ENCODE peak calls at places on chromosomes 6 and 20, in seven cellular contexts. One of them, this sample, is unnamed.

GRCh38 chr20:38601216-38602184 is at the start of gene ARHGAP40:
- DNase-seq in HL-60: no peak
- DNase-seq in fibroblast of lung: peak
- DNase-seq in adrenal gland: no peak
- DNase-seq in brain microvascular endothelial cell: no peak
- DNase-seq in WERI-Rb-1: peak
- DNase-seq in CD4-positive, alpha-beta T cell: no peak
- DNase-seq in this sample: peak

GRCh38 chr20:18314786-18315406 is 26.6 kb downstream of the ZNF133 start:
- DNase-seq in HL-60: no peak
- DNase-seq in fibroblast of lung: peak
- DNase-seq in adrenal gland: no peak
- DNase-seq in brain microvascular endothelial cell: peak
- DNase-seq in WERI-Rb-1: no peak
- DNase-seq in CD4-positive, alpha-beta T cell: no peak
- DNase-seq in this sample: no peak

GRCh38 chr20:13105864-13106457 is 97.2 kb downstream of the SPTLC3 start:
- DNase-seq in HL-60: no peak
- DNase-seq in fibroblast of lung: peak
- DNase-seq in adrenal gland: peak
- DNase-seq in brain microvascular endothelial cell: peak
- DNase-seq in WERI-Rb-1: no peak
- DNase-seq in CD4-positive, alpha-beta T cell: no peak
- DNase-seq in this sample: no peak

GRCh38 chr6:43869792-43870659 is 100.0 kb downstream of the VEGFA start:
- DNase-seq in HL-60: no peak
- DNase-seq in fibroblast of lung: no peak
- DNase-seq in adrenal gland: no peak
- DNase-seq in brain microvascular endothelial cell: no peak
- DNase-seq in WERI-Rb-1: no peak
- DNase-seq in CD4-positive, alpha-beta T cell: no peak
- DNase-seq in this sample: no peak

GRCh38 chr6:125802943-125803377 is 12.2 kb downstream of the NCOA7 start:
- DNase-seq in HL-60: no peak
- DNase-seq in fibroblast of lung: peak
- DNase-seq in adrenal gland: no peak
- DNase-seq in brain microvascular endothelial cell: peak
- DNase-seq in WERI-Rb-1: no peak
- DNase-seq in CD4-positive, alpha-beta T cell: no peak
- DNase-seq in this sample: no peak

GRCh38 chr6:3278691-3279090 is 19.9 kb downstream of the PSMG4 start:
- DNase-seq in HL-60: no peak
- DNase-seq in fibroblast of lung: no peak
- DNase-seq in adrenal gland: no peak
- DNase-seq in brain microvascular endothelial cell: no peak
- DNase-seq in WERI-Rb-1: peak
- DNase-seq in CD4-positive, alpha-beta T cell: peak
- DNase-seq in this sample: no peak

GRCh38 chr20:16551601-16552419 is 21.4 kb downstream of the KIF16B start:
- DNase-seq in HL-60: no peak
- DNase-seq in fibroblast of lung: no peak
- DNase-seq in adrenal gland: peak
- DNase-seq in brain microvascular endothelial cell: no peak
- DNase-seq in WERI-Rb-1: no peak
- DNase-seq in CD4-positive, alpha-beta T cell: no peak
- DNase-seq in this sample: no peak

GRCh38 chr20:22931653-22932052 is 103.5 kb upstream of the SSTR4 start:
- DNase-seq in HL-60: no peak
- DNase-seq in fibroblast of lung: no peak
- DNase-seq in adrenal gland: no peak
- DNase-seq in brain microvascular endothelial cell: no peak
- DNase-seq in WERI-Rb-1: no peak
- DNase-seq in CD4-positive, alpha-beta T cell: no peak
- DNase-seq in this sample: no peak

GRCh38 chr6:195861-196360 is 96.4 kb upstream of the DUSP22 start:
- DNase-seq in HL-60: no peak
- DNase-seq in fibroblast of lung: peak
- DNase-seq in adrenal gland: peak
- DNase-seq in brain microvascular endothelial cell: no peak
- DNase-seq in WERI-Rb-1: no peak
- DNase-seq in CD4-positive, alpha-beta T cell: no peak
- DNase-seq in this sample: no peak

DNA sequence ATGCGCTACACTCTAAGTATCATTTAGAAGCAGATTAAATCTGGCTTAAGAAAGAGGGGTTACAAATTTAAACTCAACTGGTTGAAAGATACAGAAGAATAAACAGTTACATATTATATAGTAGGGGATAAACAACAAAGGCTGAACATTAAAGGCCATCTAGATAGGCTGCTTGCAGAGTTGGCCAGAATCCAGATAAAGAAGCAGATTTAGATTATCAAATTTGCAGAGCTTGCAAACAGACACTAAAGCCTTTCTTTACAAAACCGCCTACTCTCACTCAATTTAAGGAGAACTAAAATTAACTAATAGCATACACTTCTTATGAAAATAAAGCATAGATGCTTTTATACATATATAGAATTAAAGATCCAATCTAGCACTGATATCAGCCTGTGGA is 93.1 kb downstream of the SESN1 start:
- DNase-seq in HL-60: no peak
- DNase-seq in fibroblast of lung: no peak
- DNase-seq in adrenal gland: peak
- DNase-seq in brain microvascular endothelial cell: no peak
- DNase-seq in WERI-Rb-1: no peak
- DNase-seq in CD4-positive, alpha-beta T cell: no peak
- DNase-seq in this sample: no peak
- H3K27ac ChIP-seq in HL-60: no peak
- H3K27ac ChIP-seq in fibroblast of lung: no peak
- H3K27ac ChIP-seq in adrenal gland: peak
- H3K27ac ChIP-seq in brain microvascular endothelial cell: no peak
- H3K27ac ChIP-seq in WERI-Rb-1: no peak
- H3K27ac ChIP-seq in CD4-positive, alpha-beta T cell: no peak
- H3K27ac ChIP-seq in this sample: no peak

GRCh38 chr20:31704225-31705119 is 18.2 kb downstream of the BCL2L1 start:
- DNase-seq in HL-60: no peak
- DNase-seq in fibroblast of lung: peak
- DNase-seq in adrenal gland: no peak
- DNase-seq in brain microvascular endothelial cell: peak
- DNase-seq in WERI-Rb-1: no peak
- DNase-seq in CD4-positive, alpha-beta T cell: no peak
- DNase-seq in this sample: no peak

GRCh38 chr20:31707258-31707615 is 15.4 kb downstream of the BCL2L1 start:
- DNase-seq in HL-60: no peak
- DNase-seq in fibroblast of lung: no peak
- DNase-seq in adrenal gland: no peak
- DNase-seq in brain microvascular endothelial cell: no peak
- DNase-seq in WERI-Rb-1: no peak
- DNase-seq in CD4-positive, alpha-beta T cell: no peak
- DNase-seq in this sample: no peak

GRCh38 chr20:31706607-31707257 is 15.9 kb downstream of the BCL2L1 start:
- DNase-seq in HL-60: peak
- DNase-seq in fibroblast of lung: no peak
- DNase-seq in adrenal gland: peak
- DNase-seq in brain microvascular endothelial cell: no peak
- DNase-seq in WERI-Rb-1: no peak
- DNase-seq in CD4-positive, alpha-beta T cell: no peak
- DNase-seq in this sample: no peak

GRCh38 chr20:31705191-31705590 is 17.5 kb downstream of the BCL2L1 start:
- DNase-seq in HL-60: no peak
- DNase-seq in fibroblast of lung: no peak
- DNase-seq in adrenal gland: no peak
- DNase-seq in brain microvascular endothelial cell: no peak
- DNase-seq in WERI-Rb-1: no peak
- DNase-seq in CD4-positive, alpha-beta T cell: no peak
- DNase-seq in this sample: no peak

DNA sequence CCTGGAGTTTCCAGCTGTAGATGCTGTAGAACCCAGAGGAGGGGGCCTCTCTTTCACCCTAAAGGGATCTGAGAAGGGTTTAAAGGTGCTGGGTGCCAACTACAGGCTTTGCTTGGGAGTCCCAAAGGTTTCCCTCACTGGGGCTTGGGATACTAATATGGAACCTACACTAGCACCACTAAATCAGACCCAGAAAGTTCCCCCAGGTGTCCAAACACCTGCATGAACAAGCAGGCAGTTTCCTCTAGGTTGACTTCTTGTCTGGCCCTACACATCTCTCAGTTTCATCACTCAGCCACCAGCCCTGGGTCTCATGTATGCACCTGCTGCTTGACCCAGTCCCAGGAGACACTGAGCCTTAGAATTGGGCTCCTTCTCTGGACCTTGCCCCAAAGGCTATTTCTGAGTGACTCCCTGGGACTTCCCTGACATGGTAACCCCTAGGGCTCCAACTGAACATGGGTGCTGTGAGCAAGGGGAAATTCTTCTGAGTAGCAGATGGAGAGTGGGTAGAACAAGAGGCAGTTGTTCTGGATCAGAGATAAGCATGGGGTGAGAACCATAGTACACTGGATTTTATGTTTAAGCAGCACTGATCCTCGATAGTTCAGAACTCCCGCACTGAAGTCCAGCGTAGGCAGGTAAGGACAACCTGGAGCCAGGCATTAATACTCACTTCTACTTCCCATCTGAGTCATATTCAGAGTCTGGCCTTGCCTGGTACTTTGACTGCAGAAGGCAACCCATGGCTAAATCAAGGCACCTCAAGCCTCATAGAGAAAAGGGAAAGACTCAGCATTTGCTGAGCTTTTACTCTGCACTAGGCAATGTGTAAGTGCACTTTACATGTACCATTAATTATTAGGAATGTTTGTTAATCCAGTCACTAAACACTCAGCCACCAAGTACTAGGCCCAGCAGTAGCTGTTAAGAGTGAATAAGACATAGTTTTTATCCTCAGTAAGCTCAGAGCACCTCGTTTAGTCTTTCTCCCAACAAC is 16.8 kb downstream of the BCL2L1 start:
- DNase-seq in HL-60: no peak
- DNase-seq in fibroblast of lung: no peak
- DNase-seq in adrenal gland: no peak
- DNase-seq in brain microvascular endothelial cell: no peak
- DNase-seq in WERI-Rb-1: no peak
- DNase-seq in CD4-positive, alpha-beta T cell: no peak
- DNase-seq in this sample: no peak
- H3K27ac ChIP-seq in HL-60: peak
- H3K27ac ChIP-seq in fibroblast of lung: no peak
- H3K27ac ChIP-seq in adrenal gland: no peak
- H3K27ac ChIP-seq in brain microvascular endothelial cell: no peak
- H3K27ac ChIP-seq in WERI-Rb-1: no peak
- H3K27ac ChIP-seq in CD4-positive, alpha-beta T cell: no peak
- H3K27ac ChIP-seq in this sample: no peak

GRCh38 chr6:137911675-137912158 is 44.7 kb downstream of the TNFAIP3 start:
- DNase-seq in HL-60: no peak
- DNase-seq in fibroblast of lung: no peak
- DNase-seq in adrenal gland: no peak
- DNase-seq in brain microvascular endothelial cell: no peak
- DNase-seq in WERI-Rb-1: no peak
- DNase-seq in CD4-positive, alpha-beta T cell: no peak
- DNase-seq in this sample: no peak
- H3K27ac ChIP-seq in HL-60: peak
- H3K27ac ChIP-seq in fibroblast of lung: no peak
- H3K27ac ChIP-seq in adrenal gland: no peak
- H3K27ac ChIP-seq in brain microvascular endothelial cell: no peak
- H3K27ac ChIP-seq in WERI-Rb-1: no peak
- H3K27ac ChIP-seq in CD4-positive, alpha-beta T cell: no peak
- H3K27ac ChIP-seq in this sample: no peak

DNA sequence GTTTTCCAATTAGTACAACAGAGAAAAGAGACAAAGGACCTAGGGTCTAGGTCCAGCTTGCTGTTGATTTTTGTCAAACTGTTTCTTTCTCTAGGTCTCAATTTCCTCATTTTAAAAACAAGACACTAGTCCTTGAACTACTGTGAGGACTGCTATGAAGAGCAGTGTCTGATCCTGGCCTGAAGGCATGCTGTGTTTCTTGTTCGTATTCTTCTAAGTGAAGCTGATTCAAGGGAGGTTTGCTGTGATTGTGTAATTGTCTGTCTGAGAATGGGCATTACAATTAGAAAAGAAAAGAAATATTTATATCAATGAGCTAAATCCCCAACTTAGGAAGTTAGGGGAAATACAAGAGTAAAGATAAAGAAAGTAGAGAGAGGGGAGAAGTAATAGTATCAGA is 228.2 kb upstream of the SUPT3H start:
- DNase-seq in HL-60: no peak
- DNase-seq in fibroblast of lung: no peak
- DNase-seq in adrenal gland: no peak
- DNase-seq in brain microvascular endothelial cell: no peak
- DNase-seq in WERI-Rb-1: no peak
- DNase-seq in CD4-positive, alpha-beta T cell: no peak
- DNase-seq in this sample: no peak
- H3K27ac ChIP-seq in HL-60: no peak
- H3K27ac ChIP-seq in fibroblast of lung: no peak
- H3K27ac ChIP-seq in adrenal gland: no peak
- H3K27ac ChIP-seq in brain microvascular endothelial cell: no peak
- H3K27ac ChIP-seq in WERI-Rb-1: no peak
- H3K27ac ChIP-seq in CD4-positive, alpha-beta T cell: no peak
- H3K27ac ChIP-seq in this sample: no peak

DNA sequence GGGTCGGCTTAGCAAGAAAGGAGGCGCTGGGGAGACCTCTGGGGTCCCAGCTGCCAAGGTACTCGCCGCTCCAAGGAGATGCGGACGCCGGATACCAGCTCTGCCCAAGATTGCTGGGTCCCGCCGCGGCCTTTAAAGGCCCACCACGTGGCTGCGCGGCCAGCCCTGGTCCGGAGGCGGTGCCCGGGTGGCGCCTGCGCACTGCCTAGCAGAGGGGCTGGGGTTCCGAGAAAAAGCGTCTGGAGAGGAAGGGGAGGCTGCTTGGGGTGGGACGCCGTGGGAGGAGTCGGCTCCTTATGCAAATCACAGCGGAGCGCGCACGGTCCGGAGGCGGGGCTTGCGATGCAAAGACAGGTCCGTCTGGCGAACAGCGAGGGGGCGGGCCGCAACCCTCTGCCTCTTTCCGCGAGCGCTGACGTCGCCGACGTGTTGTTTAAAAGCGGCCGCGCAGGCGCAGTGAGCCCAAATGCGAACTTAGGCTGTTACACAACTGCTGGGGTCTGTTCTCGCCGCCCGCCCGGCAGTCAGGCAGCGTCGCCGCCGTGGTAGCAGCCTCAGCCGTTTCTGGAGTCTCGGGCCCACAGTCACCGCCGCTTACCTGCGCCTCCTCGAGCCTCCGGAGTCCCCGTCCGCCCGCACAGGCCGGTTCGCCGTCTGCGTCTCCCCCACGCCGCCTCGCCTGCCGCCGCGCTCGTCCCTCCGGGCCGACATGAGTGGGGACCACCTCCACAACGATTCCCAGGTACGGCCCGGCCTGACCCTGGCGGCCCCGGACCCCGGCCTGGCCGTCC is at the start of gene TOP1:
- DNase-seq in HL-60: peak
- DNase-seq in fibroblast of lung: peak
- DNase-seq in adrenal gland: peak
- DNase-seq in brain microvascular endothelial cell: peak
- DNase-seq in WERI-Rb-1: peak
- DNase-seq in CD4-positive, alpha-beta T cell: peak
- DNase-seq in this sample: peak
- H3K27ac ChIP-seq in HL-60: peak
- H3K27ac ChIP-seq in fibroblast of lung: peak
- H3K27ac ChIP-seq in adrenal gland: peak
- H3K27ac ChIP-seq in brain microvascular endothelial cell: peak
- H3K27ac ChIP-seq in WERI-Rb-1: peak
- H3K27ac ChIP-seq in CD4-positive, alpha-beta T cell: peak
- H3K27ac ChIP-seq in this sample: no peak

GRCh38 chr6:87668006-87668405 is 34.0 kb downstream of the AKIRIN2 start:
- DNase-seq in HL-60: no peak
- DNase-seq in fibroblast of lung: no peak
- DNase-seq in adrenal gland: no peak
- DNase-seq in brain microvascular endothelial cell: no peak
- DNase-seq in WERI-Rb-1: no peak
- DNase-seq in CD4-positive, alpha-beta T cell: no peak
- DNase-seq in this sample: no peak
- H3K27ac ChIP-seq in HL-60: no peak
- H3K27ac ChIP-seq in fibroblast of lung: no peak
- H3K27ac ChIP-seq in adrenal gland: no peak
- H3K27ac ChIP-seq in brain microvascular endothelial cell: no peak
- H3K27ac ChIP-seq in WERI-Rb-1: no peak
- H3K27ac ChIP-seq in CD4-positive, alpha-beta T cell: no peak
- H3K27ac ChIP-seq in this sample: no peak